ENCODE peak calls at places on chromosomes 6 and 20, in four cellular contexts. W is WTC11, F is HepG2, B is HEK293T. I is an unnamed sample.

GRCh38 chr20:10511507-10512231 is 76.6 kb downstream of the SLX4IP start:
- DNase-seq in F (peak), W (peak), B (peak), I (peak)

GRCh38 chr20:50621068-50621467 is 70.3 kb downstream of the RIPOR3 start:
- DNase-seq in B (no peak), F (no peak), W (no peak), I (no peak)

GRCh38 chr20:50786703-50787102 is 8.2 kb upstream of the BCAS4 start:
- DNase-seq in F (no peak), W (no peak), B (no peak), I (no peak)

GRCh38 chr6:166456360-166457156 is 73.8 kb upstream of the MPC1 start:
- DNase-seq in F (no peak), W (no peak), B (no peak), I (no peak)

GRCh38 chr6:91304506-91304905 is 717.6 kb upstream of the MAP3K7 start:
- DNase-seq in F (no peak), W (no peak), B (no peak), I (no peak)

GRCh38 chr6:24009319-24009718 is 116.7 kb upstream of the NRSN1 start:
- DNase-seq in B (no peak), W (no peak), F (no peak), I (no peak)

GRCh38 chr20:25254986-25255680 is 7.2 kb downstream of the PYGB start:
- DNase-seq in W (no peak), B (no peak), F (no peak), I (no peak)

GRCh38 chr6:141326925-141327324 is 805.8 kb upstream of the GJE1 start:
- DNase-seq in B (no peak), F (no peak), W (no peak), I (no peak)

GRCh38 chr20:34558320-34559202 is at the start of gene MAP1LC3A:
- DNase-seq in W (peak), F (no peak), B (no peak), I (peak)

GRCh38 chr6:30824698-30825097 is 59.6 kb upstream of the DDR1 start:
- DNase-seq in B (no peak), F (no peak), W (no peak), I (no peak)

GRCh38 chr20:47090835-47091234 is 196.2 kb downstream of the EYA2 start:
- DNase-seq in F (no peak), W (no peak), B (no peak), I (no peak)

GRCh38 chr20:47080365-47080764 is 185.7 kb downstream of the EYA2 start:
- DNase-seq in F (no peak), B (no peak), W (no peak), I (no peak)

GRCh38 chr20:47088339-47088738 is 193.7 kb downstream of the EYA2 start:
- DNase-seq in F (no peak), B (no peak), W (no peak), I (no peak)

GRCh38 chr20:47089151-47089550 is 194.5 kb downstream of the EYA2 start:
- DNase-seq in B (no peak), F (no peak), W (no peak), I (no peak)

DNA sequence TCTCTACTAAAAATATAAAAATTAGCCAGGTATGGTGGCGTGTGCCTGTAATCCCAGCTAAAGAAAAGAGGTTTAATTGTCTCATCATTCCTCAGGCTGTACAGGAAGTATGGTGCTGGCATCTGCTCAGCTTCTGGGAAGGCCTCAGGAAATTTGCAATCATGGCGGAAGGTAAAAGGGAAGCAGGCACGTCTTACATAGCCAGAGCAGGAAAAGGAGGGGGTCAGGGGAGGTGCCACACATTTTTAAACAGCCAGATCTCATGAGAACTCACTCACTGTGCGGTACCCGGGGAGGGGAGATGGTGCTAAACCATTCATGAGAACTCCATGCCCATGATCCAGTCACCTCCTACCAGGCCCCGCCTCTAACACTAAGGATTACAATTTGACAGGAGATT is 191.7 kb downstream of the EYA2 start:
- DNase-seq in B (no peak), W (no peak), F (no peak), I (no peak)
- TF ChIP-seq ELF4 in B (no peak), W (no peak), F (no peak), I (no peak)

GRCh38 chr6:94463306-94463705 is 1043.9 kb upstream of the EPHA7 start:
- DNase-seq in F (no peak), B (no peak), W (no peak), I (no peak)

GRCh38 chr6:94464018-94464510 is 1044.7 kb upstream of the EPHA7 start:
- DNase-seq in B (no peak), F (no peak), W (no peak), I (no peak)

DNA sequence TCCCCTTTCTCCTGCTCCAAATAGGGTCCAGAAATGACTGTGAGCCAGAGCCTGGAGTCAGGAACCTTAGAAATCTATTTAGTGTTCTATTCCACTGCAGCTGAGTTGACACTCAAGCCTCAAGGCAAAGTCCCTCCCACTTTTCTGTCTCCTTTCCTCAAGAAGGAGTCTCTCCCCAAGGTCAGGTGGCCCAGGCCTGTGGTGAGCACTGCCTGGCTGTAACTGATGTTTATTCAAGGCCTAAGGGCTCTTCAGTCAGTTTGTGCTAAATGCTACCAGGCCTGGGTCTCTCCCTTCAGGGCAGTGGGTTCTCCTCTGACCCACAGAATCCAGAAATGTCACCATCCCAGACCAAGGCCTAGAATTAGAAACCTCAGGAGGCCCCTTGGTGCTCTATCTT is 1042.9 kb upstream of the EPHA7 start:
- DNase-seq in W (no peak), F (no peak), B (no peak), I (no peak)
- TF ChIP-seq ELF4 in W (no peak), F (no peak), B (no peak), I (no peak)

DNA sequence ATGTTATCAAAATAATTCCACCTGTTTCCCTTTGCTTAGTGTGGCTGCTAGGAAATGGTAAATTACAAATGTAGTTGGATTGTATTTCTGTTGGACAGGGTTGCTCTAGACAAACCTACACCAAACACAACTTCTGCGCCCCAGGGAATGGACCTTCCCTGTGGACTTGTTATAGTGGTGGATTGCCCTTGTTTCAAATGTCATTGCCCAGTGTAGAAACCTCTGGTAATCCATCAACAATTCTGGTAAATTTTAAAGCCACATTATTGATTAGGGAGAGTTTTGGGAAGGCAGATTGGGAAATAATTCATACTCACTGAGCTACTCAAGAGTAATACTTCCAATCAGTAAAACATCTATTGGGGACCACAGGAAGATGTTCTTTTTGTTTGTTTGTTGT is 239.8 kb downstream of the ARID1B start:
- DNase-seq in F (no peak), B (no peak), W (no peak), I (no peak)
- TF ChIP-seq ELF4 in F (no peak), B (no peak), W (no peak), I (no peak)

DNA sequence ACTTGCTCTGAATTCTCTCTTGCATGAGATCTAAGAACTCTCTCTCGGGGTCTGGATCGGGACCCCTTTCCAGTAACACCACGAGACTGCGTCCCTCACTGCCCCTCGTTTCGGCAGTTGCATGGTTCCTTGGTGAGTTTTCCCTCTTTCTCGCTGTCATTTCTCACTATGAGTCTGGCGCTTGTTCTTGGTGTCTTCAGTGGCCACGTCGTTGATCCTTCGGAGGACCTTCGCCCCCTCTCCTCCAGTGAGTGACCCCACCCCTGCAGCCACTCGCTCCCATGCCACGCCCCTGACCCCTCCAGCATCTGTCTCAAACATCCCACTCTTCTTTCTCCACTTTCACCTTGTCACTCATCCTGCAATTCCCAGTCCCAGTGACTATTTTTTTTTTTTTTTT is 23.0 kb downstream of the SYNJ2 start:
- DNase-seq in B (no peak), F (no peak), W (no peak), I (no peak)
- TF ChIP-seq ELF4 in B (no peak), F (no peak), W (no peak), I (no peak)

GRCh38 chr6:137736919-137737318 is 130.1 kb upstream of the TNFAIP3 start:
- DNase-seq in W (no peak), B (no peak), F (no peak), I (no peak)

GRCh38 chr6:137736048-137736846 is 130.8 kb upstream of the TNFAIP3 start:
- DNase-seq in F (no peak), W (no peak), B (no peak), I (no peak)

GRCh38 chr6:137734005-137734874 is 132.8 kb upstream of the TNFAIP3 start:
- DNase-seq in F (no peak), W (no peak), B (no peak), I (no peak)

GRCh38 chr6:137733353-137733746 is 133.7 kb upstream of the TNFAIP3 start:
- DNase-seq in W (no peak), B (no peak), F (no peak), I (no peak)

GRCh38 chr6:137734875-137735182 is 132.2 kb upstream of the TNFAIP3 start:
- DNase-seq in B (no peak), F (peak), W (no peak), I (no peak)
- TF ChIP-seq ELF4 in B (no peak), F (no peak), W (no peak), I (no peak)

DNA sequence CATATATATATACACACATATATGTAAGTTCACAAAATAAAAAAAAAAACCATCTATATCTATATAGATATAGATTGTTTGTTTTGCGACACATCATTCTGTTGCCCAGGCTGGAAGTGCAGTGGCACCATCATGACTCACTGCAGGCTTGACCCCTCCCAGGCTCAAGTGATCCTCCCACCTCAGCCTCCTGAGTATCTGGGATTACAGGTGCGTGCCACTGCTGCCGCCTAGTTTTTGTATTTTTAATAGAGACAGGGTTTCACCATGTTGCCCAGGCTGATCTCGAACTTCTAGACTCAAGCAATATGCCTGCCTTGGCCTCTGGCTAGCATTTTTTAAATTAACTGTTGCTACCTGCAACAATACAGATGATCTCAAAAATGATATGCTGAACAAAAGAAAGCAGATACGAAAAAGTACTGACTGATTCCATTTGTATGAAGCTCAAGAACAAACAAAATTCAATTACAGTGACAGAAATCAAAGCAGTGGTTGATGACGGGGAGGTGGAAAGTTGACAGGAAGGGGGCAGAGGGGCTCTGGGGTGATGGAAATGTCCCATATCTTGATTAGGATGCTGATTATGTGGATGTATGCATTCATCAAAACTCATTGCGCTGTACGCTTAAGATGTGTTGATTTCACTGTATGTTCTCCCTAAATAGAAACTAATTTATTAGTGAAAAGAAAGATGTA is 49.6 kb downstream of the ATXN1 start:
- DNase-seq in B (no peak), W (no peak), F (peak), I (no peak)
- TF ChIP-seq ELF4 in B (no peak), W (no peak), F (no peak), I (no peak)